ENCODE peak calls at places on chromosomes 1 and 21, in seven cellular contexts. M is left lung, K is OCI-LY7, E is endothelial cell, R is fibroblast of mammary gland, P is cardiac fibroblast, X is astrocyte of the spinal cord. O is an unnamed sample.

GRCh38 chr1:39795651-39796050 is 7.0 kb upstream of the BMP8B start:
- DNase-seq in P (no peak), K (no peak), R (no peak), E (no peak), X (no peak), M (no peak), O (no peak)

GRCh38 chr21:36247316-36247715 is 72.7 kb upstream of the MORC3 start:
- DNase-seq in E (no peak), X (peak), P (no peak), K (no peak), M (no peak), R (no peak), O (no peak)

GRCh38 chr1:108200627-108201106 is 524 bp upstream of the SLC25A24 start:
- DNase-seq in R (peak), K (peak), M (no peak), E (peak), X (peak), P (peak), O (no peak)

GRCh38 chr1:151801846-151802245 is 3.4 kb downstream of the LINGO4 start:
- DNase-seq in P (no peak), E (no peak), K (no peak), X (no peak), R (no peak), M (no peak), O (no peak)

GRCh38 chr1:37946703-37947360 is at the start of gene INPP5B:
- DNase-seq in K (peak), P (peak), M (peak), R (peak), E (peak), X (peak), O (peak)

GRCh38 chr1:83034846-83035245 is 964.1 kb downstream of the TTLL7 start:
- DNase-seq in P (no peak), M (no peak), X (no peak), R (peak), E (no peak), K (no peak), O (no peak)

GRCh38 chr1:193944454-193944853 is 758.0 kb upstream of the B3GALT2 start:
- DNase-seq in R (no peak), X (no peak), P (no peak), K (no peak), E (no peak), M (no peak), O (no peak)

GRCh38 chr1:27626031-27626935 is 8.7 kb downstream of the FGR start:
- DNase-seq in P (no peak), M (peak), K (peak), R (no peak), E (no peak), X (no peak), O (no peak)

GRCh38 chr1:201051399-201051798 is 27.9 kb upstream of the KIF21B start:
- DNase-seq in K (no peak), P (no peak), X (no peak), R (no peak), E (no peak), M (no peak), O (no peak)

GRCh38 chr1:115188680-115189395 is 99.5 kb upstream of the TSPAN2 start:
- DNase-seq in M (no peak), R (no peak), X (no peak), E (no peak), K (no peak), P (no peak), O (no peak)

DNA sequence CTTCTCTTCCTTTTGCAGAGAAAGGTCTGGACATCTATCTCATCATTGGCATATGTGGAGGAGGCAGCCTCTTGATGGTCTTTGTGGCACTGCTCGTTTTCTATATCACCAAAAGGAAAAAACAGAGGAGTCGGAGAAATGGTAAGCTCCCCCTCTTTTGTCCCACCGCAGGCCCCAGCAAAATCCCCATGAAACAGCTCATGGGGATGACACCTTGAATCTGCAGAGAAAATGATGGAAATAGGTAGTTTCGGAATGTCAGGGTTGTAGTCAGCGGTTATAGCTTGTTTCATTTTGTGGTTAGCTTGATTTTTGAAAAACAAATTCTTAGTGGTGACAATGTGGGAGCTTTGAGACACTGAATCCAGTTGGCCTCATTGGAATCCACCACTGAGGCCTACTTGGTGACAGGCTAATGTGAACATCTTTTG is 10.3 kb downstream of the CD2 start:
- DNase-seq in X (no peak), P (no peak), M (no peak), K (no peak), R (no peak), E (no peak), O (no peak)
- TF ChIP-seq CTCF in X (no peak), P (no peak), M (no peak), K (peak), R (no peak), E (no peak), O (no peak)

GRCh38 chr1:6832789-6833188 is 47.5 kb downstream of the CAMTA1 start:
- DNase-seq in P (no peak), E (no peak), R (no peak), X (no peak), M (no peak), K (no peak), O (no peak)
- TF ChIP-seq CTCF in P (no peak), E (no peak), R (no peak), X (no peak), M (no peak), K (no peak), O (no peak)

DNA sequence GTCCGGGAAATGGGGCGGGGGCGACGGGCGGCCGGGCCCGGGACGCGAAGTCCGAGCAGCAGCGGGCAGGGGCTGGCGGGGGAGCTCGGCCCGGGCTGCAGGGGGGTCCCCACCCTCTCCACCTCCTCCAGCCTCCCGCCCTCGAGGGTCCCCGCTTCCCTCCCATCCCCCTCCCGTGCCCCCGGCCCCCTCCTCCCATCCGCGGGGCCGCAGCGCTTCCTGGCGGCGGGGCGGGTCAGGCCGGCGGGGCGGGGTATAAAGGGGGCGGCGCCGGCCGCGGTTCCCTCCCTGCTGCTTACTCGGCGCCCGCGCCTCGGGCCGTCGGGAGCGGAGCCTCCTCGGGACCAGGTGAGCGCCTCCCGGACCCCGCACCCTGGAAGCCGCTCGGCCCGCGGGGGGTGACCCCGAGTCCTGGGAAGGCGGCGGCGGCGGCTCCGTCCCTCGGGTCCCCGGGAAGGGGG is at the start of gene COL6A2:
- DNase-seq in R (peak), P (peak), X (peak), M (peak), E (peak), K (no peak), O (peak)
- TF ChIP-seq CTCF in R (no peak), P (no peak), X (peak), M (no peak), E (peak), K (no peak), O (no peak)

GRCh38 chr1:216788671-216789070 is 65.4 kb upstream of the ESRRG start:
- DNase-seq in M (no peak), E (no peak), X (no peak), K (no peak), P (no peak), R (no peak), O (no peak)

GRCh38 chr1:216794541-216795055 is 71.4 kb upstream of the ESRRG start:
- DNase-seq in X (no peak), M (no peak), P (no peak), R (no peak), K (no peak), E (no peak), O (no peak)

DNA sequence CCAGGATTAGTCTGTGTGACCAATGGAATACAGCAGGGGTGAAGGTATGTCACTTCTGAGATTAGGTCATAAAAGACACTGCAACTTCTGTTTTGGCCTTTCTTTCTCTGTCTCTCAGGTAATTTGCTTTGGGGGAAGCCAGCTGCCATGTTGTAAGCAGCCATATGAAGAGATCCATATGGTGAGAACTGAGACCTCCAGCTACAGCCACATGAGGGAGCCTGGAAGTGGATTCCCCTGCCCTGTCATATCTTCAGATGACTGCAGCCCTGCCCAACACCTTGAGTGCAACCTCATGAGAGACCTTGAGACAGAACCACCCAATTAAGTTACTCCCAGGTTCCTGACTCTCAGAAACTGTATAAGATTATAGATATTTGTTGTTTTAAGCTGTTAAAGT is 70.1 kb upstream of the ESRRG start:
- DNase-seq in P (no peak), R (no peak), E (no peak), K (no peak), X (no peak), M (no peak), O (no peak)
- TF ChIP-seq CTCF in P (no peak), R (no peak), E (no peak), K (no peak), X (no peak), M (no peak), O (no peak)

GRCh38 chr1:32448773-32449456 is 16.0 kb upstream of the ZBTB8B start:
- DNase-seq in E (peak), M (no peak), R (peak), X (no peak), K (peak), P (peak), O (no peak)
- TF ChIP-seq CTCF in E (no peak), M (no peak), R (no peak), X (peak), K (peak), P (peak), O (peak)

GRCh38 chr21:42009831-42010506 is at the start of gene ZBTB21:
- DNase-seq in P (peak), X (peak), R (peak), E (peak), M (peak), K (peak), O (peak)

GRCh38 chr21:42010507-42011493 is 640 bp upstream of the ZBTB21 start:
- DNase-seq in E (peak), P (peak), R (no peak), X (peak), K (peak), M (peak), O (no peak)

GRCh38 chr21:42006765-42007164 is 3.4 kb downstream of the ZBTB21 start:
- DNase-seq in X (no peak), K (no peak), R (peak), P (no peak), E (no peak), M (no peak), O (no peak)

GRCh38 chr21:42007541-42007940 is 2.6 kb downstream of the ZBTB21 start:
- DNase-seq in X (no peak), R (no peak), P (no peak), E (no peak), M (no peak), K (no peak), O (no peak)

DNA sequence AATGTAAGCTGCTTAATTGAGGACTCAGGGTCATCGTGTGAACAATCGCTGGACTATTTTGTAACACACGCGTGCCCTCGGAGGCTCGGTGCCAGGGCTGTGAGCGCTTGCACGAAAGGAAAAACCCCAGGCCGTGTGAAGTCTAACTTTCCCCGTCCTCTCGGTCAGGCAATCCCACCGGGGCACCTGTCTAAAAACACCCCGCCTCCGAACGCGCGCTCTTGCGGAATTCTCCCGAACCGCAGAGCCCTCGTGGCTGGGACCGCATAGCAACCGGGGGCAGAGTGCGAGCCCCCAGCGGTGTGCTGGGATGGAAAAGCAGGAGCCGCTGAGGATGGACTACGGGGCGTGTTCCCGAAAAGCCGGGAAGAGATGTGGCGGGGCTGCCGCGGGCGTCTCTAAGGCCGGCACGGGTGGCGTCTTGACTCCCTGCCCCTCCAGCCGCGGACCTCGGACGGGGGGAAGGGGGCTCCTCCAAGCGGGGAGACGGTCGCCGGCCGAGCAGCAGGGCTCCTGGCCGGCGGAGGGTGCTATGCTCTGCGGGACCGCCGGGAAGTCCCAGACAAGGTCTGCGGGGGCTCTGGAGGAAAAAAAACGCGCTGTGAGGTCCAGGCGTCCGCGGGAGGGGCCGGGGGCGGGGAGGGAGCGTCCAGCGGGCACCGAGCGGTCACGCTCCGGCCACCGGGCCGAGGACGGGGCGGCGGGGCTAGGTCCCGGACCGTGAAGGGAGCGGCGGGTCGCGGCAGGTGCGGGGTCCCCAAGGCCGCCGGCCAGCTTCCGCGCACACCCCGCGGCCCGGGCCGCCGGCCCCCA is 936 bp downstream of the ZBTB21 start:
- DNase-seq in M (peak), E (peak), P (peak), K (peak), X (peak), R (peak), O (no peak)
- TF ChIP-seq CTCF in M (no peak), E (no peak), P (peak), K (peak), X (peak), R (no peak), O (no peak)

GRCh38 chr1:1403543-1404112 is 3.5 kb downstream of the MRPL20 start:
- DNase-seq in P (no peak), X (no peak), M (peak), R (peak), K (no peak), E (no peak), O (no peak)

GRCh38 chr1:1407957-1408318 is 845 bp upstream of the MRPL20 start:
- DNase-seq in K (no peak), M (peak), E (no peak), X (no peak), R (no peak), P (no peak), O (no peak)

GRCh38 chr1:1406821-1407100 is 332 bp downstream of the MRPL20 start:
- DNase-seq in K (no peak), R (no peak), E (no peak), P (no peak), M (no peak), X (no peak), O (no peak)

GRCh38 chr1:1406101-1406820 is 832 bp downstream of the MRPL20 start:
- DNase-seq in X (no peak), R (no peak), P (no peak), M (peak), K (no peak), E (no peak), O (no peak)

DNA sequence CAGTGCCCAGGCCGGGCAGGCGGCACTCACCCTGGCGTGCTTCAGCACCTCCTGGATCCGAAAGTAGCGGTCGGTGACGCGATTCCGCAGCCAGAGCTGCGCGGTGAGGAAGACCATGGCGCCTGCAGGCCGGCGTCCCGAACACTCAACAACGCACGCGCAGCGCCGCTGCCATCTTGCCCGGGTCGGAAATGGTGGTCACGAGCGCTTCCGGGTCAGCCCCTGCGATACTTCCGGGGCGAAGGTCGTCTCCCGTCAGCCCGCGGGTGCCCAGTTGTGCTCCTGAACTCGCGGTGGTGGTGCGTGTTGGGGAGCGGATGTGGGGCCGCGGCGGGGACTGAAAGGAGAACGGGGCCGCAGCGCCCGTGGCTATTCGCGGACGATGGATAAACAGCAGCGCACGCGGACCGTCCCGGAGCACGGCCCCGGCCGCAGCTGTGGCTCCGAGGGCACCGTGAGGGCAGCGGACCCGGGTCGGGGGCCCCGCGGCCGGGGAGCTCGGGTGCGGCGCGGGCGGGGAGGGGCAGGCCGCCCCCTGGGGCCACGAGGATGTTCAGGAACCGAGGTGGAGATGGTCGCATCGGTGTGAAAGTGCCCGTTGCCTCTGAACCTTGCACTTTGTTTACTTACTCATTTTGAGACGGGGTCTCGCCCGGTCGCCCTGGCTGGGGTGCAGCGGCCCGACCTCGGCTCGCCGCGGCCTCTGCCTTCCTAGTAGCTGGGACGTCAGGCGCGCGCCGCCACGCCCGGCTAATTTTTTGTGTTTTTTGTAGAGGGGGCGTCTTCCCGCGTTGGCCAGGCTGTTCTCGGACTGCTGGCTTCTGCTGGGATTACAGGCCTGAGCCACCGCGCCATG is at the start of gene MRPL20:
- DNase-seq in X (peak), E (peak), M (peak), K (peak), P (peak), R (peak), O (peak)
- TF ChIP-seq CTCF in X (peak), E (no peak), M (no peak), K (no peak), P (peak), R (no peak), O (peak)

O was measured in mesothelial cell of epicardium.